ENCODE peak calls at places on chromosomes 6 and 20, in five cellular contexts. One of them, this sample, is unnamed.

GRCh38 chr20:51570755-51571469 is 28.4 kb upstream of the NFATC2 start:
- DNase-seq in lower lobe of right lung: no peak
- DNase-seq in H9: no peak
- DNase-seq in K562: no peak
- DNase-seq in upper lobe of right lung: no peak
- DNase-seq in this sample: peak; percentile 45

GRCh38 chr20:54474866-54475265 is 527 bp upstream of the DOK5 start:
- DNase-seq in upper lobe of right lung: no peak
- DNase-seq in lower lobe of right lung: no peak
- DNase-seq in H9: no peak
- DNase-seq in K562: no peak
- DNase-seq in this sample: no peak

GRCh38 chr6:145815351-145815772 is 767 bp upstream of the FBXO30 start:
- DNase-seq in K562: peak; percentile 52
- DNase-seq in upper lobe of right lung: no peak
- DNase-seq in lower lobe of right lung: no peak
- DNase-seq in H9: peak; percentile 55
- DNase-seq in this sample: no peak

GRCh38 chr20:8535403-8536003 is 403.4 kb downstream of the PLCB1 start:
- DNase-seq in K562: no peak
- DNase-seq in H9: no peak
- DNase-seq in lower lobe of right lung: no peak
- DNase-seq in upper lobe of right lung: no peak
- DNase-seq in this sample: no peak

GRCh38 chr6:166503167-166503744 is 83.2 kb downstream of the RAMACL start:
- DNase-seq in H9: no peak
- DNase-seq in lower lobe of right lung: no peak
- DNase-seq in K562: no peak
- DNase-seq in upper lobe of right lung: no peak
- DNase-seq in this sample: no peak

GRCh38 chr6:15752820-15753219 is 90.0 kb upstream of the DTNBP1 start:
- DNase-seq in H9: no peak
- DNase-seq in upper lobe of right lung: no peak
- DNase-seq in lower lobe of right lung: no peak
- DNase-seq in K562: peak; percentile 54
- DNase-seq in this sample: no peak

GRCh38 chr20:710762-711120 is 35.1 kb upstream of the SCRT2 start:
- DNase-seq in lower lobe of right lung: no peak
- DNase-seq in K562: no peak
- DNase-seq in upper lobe of right lung: peak; percentile 51
- DNase-seq in H9: no peak
- DNase-seq in this sample: no peak

GRCh38 chr6:21856096-21856825 is 262.7 kb downstream of the SOX4 start:
- DNase-seq in lower lobe of right lung: no peak
- DNase-seq in H9: no peak
- DNase-seq in K562: no peak
- DNase-seq in upper lobe of right lung: no peak
- DNase-seq in this sample: no peak

GRCh38 chr20:432677-433299 is 24.7 kb downstream of the RBCK1 start:
- DNase-seq in lower lobe of right lung: no peak
- DNase-seq in upper lobe of right lung: no peak
- DNase-seq in K562: no peak
- DNase-seq in H9: no peak
- DNase-seq in this sample: no peak

GRCh38 chr6:5730586-5731263 is 276.0 kb downstream of the NRN1 start:
- DNase-seq in H9: no peak
- DNase-seq in K562: no peak
- DNase-seq in upper lobe of right lung: no peak
- DNase-seq in lower lobe of right lung: no peak
- DNase-seq in this sample: no peak

GRCh38 chr6:106324726-106325335 is 729 bp downstream of the ATG5 start:
- DNase-seq in upper lobe of right lung: no peak
- DNase-seq in H9: no peak
- DNase-seq in lower lobe of right lung: no peak
- DNase-seq in K562: no peak
- DNase-seq in this sample: no peak

GRCh38 chr6:4474810-4475209 is 301.4 kb upstream of the CDYL start:
- DNase-seq in upper lobe of right lung: no peak
- DNase-seq in K562: no peak
- DNase-seq in H9: no peak
- DNase-seq in lower lobe of right lung: no peak
- DNase-seq in this sample: no peak

GRCh38 chr6:109579361-109579760 is 96.3 kb upstream of the ZBTB24 start:
- DNase-seq in H9: no peak
- DNase-seq in upper lobe of right lung: no peak
- DNase-seq in K562: no peak
- DNase-seq in lower lobe of right lung: no peak
- DNase-seq in this sample: no peak

GRCh38 chr6:84197708-84198107 is 29.7 kb downstream of the CEP162 start:
- DNase-seq in upper lobe of right lung: no peak
- DNase-seq in K562: peak; percentile 22
- DNase-seq in H9: no peak
- DNase-seq in lower lobe of right lung: no peak
- DNase-seq in this sample: no peak

GRCh38 chr20:36820073-36820472 is 46.5 kb upstream of the DSN1 start:
- DNase-seq in H9: no peak
- DNase-seq in lower lobe of right lung: no peak
- DNase-seq in K562: no peak
- DNase-seq in upper lobe of right lung: no peak
- DNase-seq in this sample: no peak
- H3K27ac ChIP-seq in H9: no peak overlapping the region
- H3K27ac ChIP-seq in lower lobe of right lung: peak overlapping the region; percentile 43
- H3K27ac ChIP-seq in K562: no peak overlapping the region
- H3K27ac ChIP-seq in upper lobe of right lung: no peak overlapping the region
- H3K27ac ChIP-seq in this sample: no peak overlapping the region

DNA sequence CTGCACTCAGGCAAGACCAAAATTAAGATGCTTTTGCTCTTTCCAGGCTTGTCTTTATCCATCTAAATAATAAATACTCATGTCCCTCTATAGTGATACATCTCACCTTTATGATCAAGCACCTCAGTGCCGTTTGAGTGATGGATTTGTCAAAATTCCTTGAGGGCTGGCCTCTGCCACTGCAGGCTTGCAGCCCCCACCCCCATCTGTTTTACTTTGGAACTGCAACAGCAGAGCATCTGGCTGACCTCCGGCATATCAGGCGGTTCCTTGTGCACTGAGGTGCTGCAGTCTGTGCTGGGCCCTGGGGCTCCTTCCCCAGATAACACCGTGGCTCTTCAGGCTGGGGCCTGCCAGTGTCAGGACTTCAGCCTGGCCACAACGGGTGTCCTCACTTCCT is 386.9 kb downstream of the CDH26 start:
- DNase-seq in upper lobe of right lung: no peak
- DNase-seq in H9: peak; percentile 32
- DNase-seq in K562: no peak
- DNase-seq in lower lobe of right lung: no peak
- DNase-seq in this sample: no peak
- TF ChIP-seq CTCF in upper lobe of right lung: no peak
- TF ChIP-seq CTCF in H9: peak; percentile 42
- TF ChIP-seq CTCF in K562: no peak
- TF ChIP-seq CTCF in lower lobe of right lung: no peak
- TF ChIP-seq CTCF in this sample: no peak

GRCh38 chr6:90156861-90157260 is 139.8 kb downstream of the BACH2 start:
- DNase-seq in upper lobe of right lung: no peak
- DNase-seq in lower lobe of right lung: no peak
- DNase-seq in H9: no peak
- DNase-seq in K562: no peak
- DNase-seq in this sample: no peak

GRCh38 chr6:90157441-90157840 is 139.2 kb downstream of the BACH2 start:
- DNase-seq in upper lobe of right lung: no peak
- DNase-seq in lower lobe of right lung: no peak
- DNase-seq in K562: no peak
- DNase-seq in H9: no peak
- DNase-seq in this sample: no peak

GRCh38 chr6:90160013-90160412 is 136.6 kb downstream of the BACH2 start:
- DNase-seq in K562: peak; percentile 68
- DNase-seq in upper lobe of right lung: no peak
- DNase-seq in H9: no peak
- DNase-seq in lower lobe of right lung: no peak
- DNase-seq in this sample: no peak

GRCh38 chr6:90159452-90159851 is 137.2 kb downstream of the BACH2 start:
- DNase-seq in upper lobe of right lung: no peak
- DNase-seq in lower lobe of right lung: no peak
- DNase-seq in K562: no peak
- DNase-seq in H9: no peak
- DNase-seq in this sample: no peak

GRCh38 chr6:90158945-90159344 is 137.7 kb downstream of the BACH2 start:
- DNase-seq in lower lobe of right lung: no peak
- DNase-seq in upper lobe of right lung: no peak
- DNase-seq in K562: peak; percentile 35
- DNase-seq in H9: no peak
- DNase-seq in this sample: no peak
- H3K27ac ChIP-seq in lower lobe of right lung: no peak overlapping the region
- H3K27ac ChIP-seq in upper lobe of right lung: no peak overlapping the region
- H3K27ac ChIP-seq in K562: no peak overlapping the region
- H3K27ac ChIP-seq in H9: no peak overlapping the region
- H3K27ac ChIP-seq in this sample: no peak overlapping the region

GRCh38 chr6:140101818-140102217 is 727.4 kb upstream of the CITED2 start:
- DNase-seq in lower lobe of right lung: no peak
- DNase-seq in K562: no peak
- DNase-seq in upper lobe of right lung: no peak
- DNase-seq in H9: no peak
- DNase-seq in this sample: no peak

GRCh38 chr6:140101367-140101766 is 726.9 kb upstream of the CITED2 start:
- DNase-seq in lower lobe of right lung: no peak
- DNase-seq in K562: no peak
- DNase-seq in upper lobe of right lung: no peak
- DNase-seq in H9: no peak
- DNase-seq in this sample: no peak

GRCh38 chr6:140107216-140107615 is 732.8 kb upstream of the CITED2 start:
- DNase-seq in lower lobe of right lung: no peak
- DNase-seq in H9: no peak
- DNase-seq in upper lobe of right lung: no peak
- DNase-seq in K562: no peak
- DNase-seq in this sample: no peak

GRCh38 chr6:140105857-140106256 is 731.4 kb upstream of the CITED2 start:
- DNase-seq in K562: peak; percentile 72
- DNase-seq in lower lobe of right lung: no peak
- DNase-seq in upper lobe of right lung: no peak
- DNase-seq in H9: peak; percentile 51
- DNase-seq in this sample: no peak
- TF ChIP-seq CTCF in K562: peak; percentile 89
- TF ChIP-seq CTCF in lower lobe of right lung: no peak
- TF ChIP-seq CTCF in upper lobe of right lung: no peak
- TF ChIP-seq CTCF in H9: peak; percentile 62
- TF ChIP-seq CTCF in this sample: peak; percentile 18

GRCh38 chr20:20710847-20711315 is 1.6 kb downstream of the RALGAPA2 start:
- DNase-seq in lower lobe of right lung: peak; percentile 61
- DNase-seq in K562: peak; percentile 23
- DNase-seq in upper lobe of right lung: no peak
- DNase-seq in H9: no peak
- DNase-seq in this sample: no peak
- H3K27ac ChIP-seq in lower lobe of right lung: peak overlapping the region; percentile 95
- H3K27ac ChIP-seq in K562: no peak overlapping the region
- H3K27ac ChIP-seq in upper lobe of right lung: peak overlapping the region; percentile 86
- H3K27ac ChIP-seq in H9: no peak overlapping the region
- H3K27ac ChIP-seq in this sample: peak overlapping the region; percentile 91

GRCh38 chr6:33490198-33490597 is 35.8 kb downstream of the ZBTB9 start:
- DNase-seq in H9: no peak
- DNase-seq in lower lobe of right lung: no peak
- DNase-seq in upper lobe of right lung: no peak
- DNase-seq in K562: peak; percentile 38
- DNase-seq in this sample: no peak
- TF ChIP-seq CTCF in H9: no peak
- TF ChIP-seq CTCF in lower lobe of right lung: no peak
- TF ChIP-seq CTCF in upper lobe of right lung: no peak
- TF ChIP-seq CTCF in K562: no peak
- TF ChIP-seq CTCF in this sample: no peak

GRCh38 chr6:130932438-130932837 is 105.2 kb downstream of the SMLR1 start:
- DNase-seq in upper lobe of right lung: no peak
- DNase-seq in lower lobe of right lung: no peak
- DNase-seq in H9: no peak
- DNase-seq in K562: no peak
- DNase-seq in this sample: no peak
- H3K27ac ChIP-seq in upper lobe of right lung: no peak overlapping the region
- H3K27ac ChIP-seq in lower lobe of right lung: no peak overlapping the region
- H3K27ac ChIP-seq in H9: no peak overlapping the region
- H3K27ac ChIP-seq in K562: no peak overlapping the region
- H3K27ac ChIP-seq in this sample: no peak overlapping the region

DNA sequence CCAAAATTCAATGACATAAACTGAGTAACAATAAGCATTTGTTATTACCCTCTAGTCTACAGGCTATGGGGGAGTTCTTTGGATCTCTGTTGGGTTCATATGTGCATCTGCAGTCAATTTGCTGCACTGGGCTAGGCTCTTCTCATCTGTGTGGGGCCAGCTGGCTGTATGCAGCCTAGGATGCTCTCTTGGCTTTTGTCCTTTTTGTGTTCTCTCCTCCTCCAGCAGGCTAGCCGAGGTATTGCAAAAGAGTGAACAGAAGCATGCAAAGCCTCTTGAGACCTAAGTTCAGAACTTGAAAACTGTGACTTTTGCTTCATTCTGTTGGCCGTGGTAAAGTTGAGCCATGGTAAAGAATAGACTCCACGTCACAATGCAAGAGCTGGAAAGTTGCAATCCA is 62.8 kb upstream of the FOXO3 start:
- DNase-seq in upper lobe of right lung: no peak
- DNase-seq in K562: peak; percentile 43
- DNase-seq in H9: peak; percentile 52
- DNase-seq in lower lobe of right lung: no peak
- DNase-seq in this sample: no peak
- TF ChIP-seq CTCF in upper lobe of right lung: peak; percentile 28
- TF ChIP-seq CTCF in K562: peak; percentile 36
- TF ChIP-seq CTCF in H9: peak; percentile 62
- TF ChIP-seq CTCF in lower lobe of right lung: peak; percentile 28
- TF ChIP-seq CTCF in this sample: no peak

GRCh38 chr6:152380351-152380767 is 256.8 kb downstream of the SYNE1 start:
- DNase-seq in lower lobe of right lung: no peak
- DNase-seq in upper lobe of right lung: no peak
- DNase-seq in H9: no peak
- DNase-seq in K562: no peak
- DNase-seq in this sample: no peak
- H3K27ac ChIP-seq in lower lobe of right lung: peak overlapping the region; percentile 89
- H3K27ac ChIP-seq in upper lobe of right lung: peak overlapping the region; percentile 92
- H3K27ac ChIP-seq in H9: no peak overlapping the region
- H3K27ac ChIP-seq in K562: no peak overlapping the region
- H3K27ac ChIP-seq in this sample: peak overlapping the region; percentile 95